ENCODE peak calls at places on chromosome 7, in five cellular contexts. X is HCT116; U is AG20443; P is CD8-positive, alpha-beta memory T cell; C is activated naive CD4-positive, alpha-beta T cell treated with anti-CD3 and anti-CD28 coated beads, Interleukin-2, amount 50 U/mL, for 16 hours. Y is an unnamed sample.
A peak's percentile ranks its signal among the peaks of the same experiment; 100 is the strongest.

GRCh38 chr7:136527554-136527953 is 340.9 kb upstream of the CHRM2 start:
- DNase-seq in C (no peak), U (no peak), P (no peak), X (no peak), Y (no peak)

GRCh38 chr7:70484255-70484654 is 647.7 kb upstream of the GALNT17 start:
- DNase-seq in C (no peak), U (no peak), P (no peak), X (no peak), Y (no peak)

GRCh38 chr7:2255145-2256139 is 13.4 kb downstream of the NUDT1 start:
- DNase-seq in U (no peak), P (no peak), X (no peak), C (no peak), Y (peak; percentile 41)

GRCh38 chr7:96992624-96993452 is 12.5 kb upstream of the DLX6 start:
- DNase-seq in X (no peak), U (no peak), C (no peak), P (no peak), Y (no peak)

GRCh38 chr7:158328376-158329013 is 259.1 kb downstream of the PTPRN2 start:
- DNase-seq in C (no peak), U (no peak), P (no peak), X (no peak), Y (no peak)

GRCh38 chr7:105559926-105560325 is 21.4 kb downstream of the EFCAB10 start:
- DNase-seq in P (no peak), U (no peak), C (no peak), X (no peak), Y (no peak)

GRCh38 chr7:128904381-128905197 is 5.9 kb downstream of the KCP start:
- DNase-seq in X (peak; percentile 52), C (no peak), P (no peak), U (peak; percentile 73), Y (peak; percentile 86)

GRCh38 chr7:3955751-3956696 is 655.0 kb downstream of the SDK1 start:
- DNase-seq in U (no peak), X (no peak), C (no peak), P (no peak), Y (no peak)

GRCh38 chr7:50349963-50350944 is 45.7 kb downstream of the IKZF1 start:
- DNase-seq in C (peak; percentile 87), X (no peak), P (peak; percentile 65), U (no peak), Y (no peak)

GRCh38 chr7:115447495-115447894 is 525.6 kb downstream of the MDFIC start:
- DNase-seq in X (no peak), C (no peak), P (no peak), U (no peak), Y (no peak)

GRCh38 chr7:55538538-55538937 is 33.8 kb downstream of the VOPP1 start:
- DNase-seq in C (no peak), P (no peak), X (no peak), U (peak; percentile 88), Y (no peak)

GRCh38 chr7:95319570-95319969 is 4.8 kb downstream of the PON1 start:
- DNase-seq in X (no peak), C (no peak), P (no peak), U (no peak), Y (no peak)

GRCh38 chr7:98286701-98287485 is 5.4 kb downstream of the BRI3 start:
- DNase-seq in X (no peak), C (no peak), U (no peak), P (no peak), Y (no peak)

GRCh38 chr7:84328571-84328970 is 134.0 kb upstream of the SEMA3A start:
- DNase-seq in C (no peak), P (no peak), X (no peak), U (no peak), Y (no peak)

GRCh38 chr7:149716932-149717307 is 56.5 kb downstream of the ZNF467 start:
- DNase-seq in P (no peak), U (no peak), X (no peak), C (no peak), Y (no peak)

GRCh38 chr7:19352271-19352670 is 207.1 kb upstream of the FERD3L start:
- DNase-seq in X (no peak), P (no peak), C (no peak), U (peak; percentile 17), Y (no peak)

GRCh38 chr7:144391823-144392255 is 11.7 kb downstream of the NOBOX start:
- DNase-seq in U (peak; percentile 72), X (peak; percentile 54), P (no peak), C (no peak), Y (peak; percentile 50)

GRCh38 chr7:130667593-130668257 is 823 bp downstream of the COPG2 start:
- DNase-seq in X (no peak), C (no peak), P (no peak), U (no peak), Y (peak; percentile 3)

GRCh38 chr7:101778181-101778580 is 39.2 kb upstream of the CUX1 start:
- DNase-seq in U (no peak), P (no peak), X (no peak), C (no peak), Y (no peak)

GRCh38 chr7:123797673-123798526 is 47.1 kb upstream of the HYAL4 start:
- DNase-seq in P (no peak), U (peak; percentile 38), C (no peak), X (peak; percentile 66), Y (no peak)

GRCh38 chr7:140653319-140654108 is 12.9 kb upstream of the DENND2A start:
- DNase-seq in P (no peak), U (peak; percentile 86), X (peak; percentile 65), C (no peak), Y (no peak)

GRCh38 chr7:1377111-1377909 is 82.0 kb downstream of the MICALL2 start:
- DNase-seq in U (no peak), X (no peak), P (no peak), C (no peak), Y (no peak)

GRCh38 chr7:85595639-85596268 is 408.9 kb upstream of the SEMA3D start:
- DNase-seq in C (no peak), P (no peak), U (peak; percentile 27), X (no peak), Y (no peak)

GRCh38 chr7:134836447-134836846 is 57.0 kb downstream of the CALD1 start:
- DNase-seq in P (no peak), C (no peak), U (no peak), X (no peak), Y (no peak)

GRCh38 chr7:997404-998395 is 14.7 kb downstream of the CYP2W1 start:
- DNase-seq in C (no peak), U (no peak), X (no peak), P (no peak), Y (no peak)

GRCh38 chr7:70030745-70031144 is 432.5 kb downstream of the AUTS2 start:
- DNase-seq in C (no peak), X (no peak), U (no peak), P (no peak), Y (no peak)

GRCh38 chr7:142375710-142376313 is 118.0 kb upstream of the PRSS58 start:
- DNase-seq in X (peak; percentile 10), P (no peak), U (no peak), C (no peak), Y (no peak)

GRCh38 chr7:94632338-94633024 is 23.5 kb downstream of the SGCE start:
- DNase-seq in U (peak; percentile 30), X (no peak), C (no peak), P (no peak), Y (no peak)

GRCh38 chr7:116337013-116337412 is 126.7 kb downstream of the TES start:
- DNase-seq in U (no peak), X (no peak), P (no peak), C (no peak), Y (no peak)

GRCh38 chr7:78296689-78297371 is 498.3 kb downstream of the PHTF2 start:
- DNase-seq in X (no peak), C (no peak), U (no peak), P (no peak), Y (no peak)

GRCh38 chr7:379456-380225 is 89.7 kb downstream of the FOXL3 start:
- DNase-seq in U (peak; percentile 27), X (no peak), P (no peak), C (no peak), Y (peak; percentile 78)

GRCh38 chr7:82441916-82442478 is 1.6 kb downstream of the CACNA2D1 start:
- DNase-seq in X (no peak), C (no peak), P (no peak), U (no peak), Y (no peak)

GRCh38 chr7:29652611-29653010 is 89.0 kb downstream of the PRR15 start:
- DNase-seq in U (no peak), P (no peak), X (no peak), C (no peak), Y (no peak)

Y was measured in B cell.